ENCODE peak calls at places on chromosomes 5 and 9, in seven cellular contexts. G is B cell, Z is choroid plexus epithelial cell, J is cardiac muscle cell, H is WERI-Rb-1, T is body of pancreas, W is left lung. F is an unnamed sample.

GRCh38 chr9:114130141-114130540 is 25.2 kb upstream of the COL27A1 start:
- DNase-seq in G (no peak), Z (no peak), J (no peak), H (no peak), T (no peak), W (no peak), F (no peak)

GRCh38 chr9:71675857-71676165 is 92.5 kb downstream of the CEMIP2 start:
- DNase-seq in G (no peak), Z (no peak), J (no peak), H (no peak), T (no peak), W (no peak), F (no peak)

GRCh38 chr9:129386812-129387177 is 208.7 kb upstream of the IER5L start:
- DNase-seq in G (no peak), Z (no peak), J (no peak), H (no peak), T (no peak), W (no peak), F (no peak)

GRCh38 chr9:15298362-15298761 is 8.7 kb downstream of the TTC39B start:
- DNase-seq in G (no peak), Z (no peak), J (no peak), H (no peak), T (no peak), W (no peak), F (no peak)

GRCh38 chr5:9627541-9627940 is 2.6 kb downstream of the TAS2R1 start:
- DNase-seq in G (no peak), Z (no peak), J (no peak), H (no peak), T (no peak), W (no peak), F (no peak)

GRCh38 chr5:141835928-141836667 is 42.1 kb downstream of the PCDH1 start:
- DNase-seq in G (no peak), Z (peak; percentile 63), J (no peak), H (no peak), T (no peak), W (no peak), F (no peak)

GRCh38 chr9:137064027-137064879 is 6.1 kb downstream of the SAPCD2 start:
- DNase-seq in G (peak; percentile 69), Z (peak; percentile 43), J (peak; percentile 67), H (peak; percentile 78), T (peak; percentile 74), W (no peak), F (peak; percentile 76)

GRCh38 chr9:10252174-10252573 is 360.6 kb downstream of the PTPRD start:
- DNase-seq in G (no peak), Z (peak; percentile 32), J (no peak), H (no peak), T (peak; percentile 32), W (no peak), F (no peak)

GRCh38 chr5:79235222-79235577 is 731 bp upstream of the JMY start:
- DNase-seq in G (no peak), Z (peak; percentile 71), J (no peak), H (no peak), T (no peak), W (no peak), F (peak; percentile 60)

GRCh38 chr9:715310-715709 is 126.2 kb upstream of the DMRT1 start:
- DNase-seq in G (no peak), Z (peak; percentile 23), J (no peak), H (no peak), T (no peak), W (no peak), F (no peak)

GRCh38 chr5:136200130-136200529 is 7.2 kb upstream of the SMIM32 start:
- DNase-seq in G (no peak), Z (no peak), J (no peak), H (no peak), T (no peak), W (no peak), F (no peak)

GRCh38 chr5:65837139-65837538 is 89.2 kb upstream of the ERBIN start:
- DNase-seq in G (no peak), Z (peak; percentile 84), J (no peak), H (no peak), T (no peak), W (no peak), F (no peak)

GRCh38 chr5:116766470-116766947 is 191.9 kb upstream of the SEMA6A start:
- DNase-seq in G (no peak), Z (peak; percentile 98), J (no peak), H (no peak), T (peak; percentile 11), W (no peak), F (peak; percentile 50)

GRCh38 chr5:6711409-6712135 is 1.7 kb upstream of the TENT4A start:
- DNase-seq in G (no peak), Z (no peak), J (no peak), H (no peak), T (no peak), W (no peak), F (no peak)

GRCh38 chr5:176420972-176421544 is 4.7 kb upstream of the CLTB start:
- DNase-seq in G (no peak), Z (no peak), J (no peak), H (no peak), T (no peak), W (no peak), F (no peak)

GRCh38 chr9:97802276-97802675 is 50.8 kb upstream of the FOXE1 start:
- DNase-seq in G (no peak), Z (peak; percentile 58), J (no peak), H (no peak), T (no peak), W (no peak), F (no peak)

GRCh38 chr5:76785493-76785892 is 33.3 kb upstream of the F2RL1 start:
- DNase-seq in G (no peak), Z (peak; percentile 37), J (no peak), H (no peak), T (no peak), W (no peak), F (no peak)

DNA sequence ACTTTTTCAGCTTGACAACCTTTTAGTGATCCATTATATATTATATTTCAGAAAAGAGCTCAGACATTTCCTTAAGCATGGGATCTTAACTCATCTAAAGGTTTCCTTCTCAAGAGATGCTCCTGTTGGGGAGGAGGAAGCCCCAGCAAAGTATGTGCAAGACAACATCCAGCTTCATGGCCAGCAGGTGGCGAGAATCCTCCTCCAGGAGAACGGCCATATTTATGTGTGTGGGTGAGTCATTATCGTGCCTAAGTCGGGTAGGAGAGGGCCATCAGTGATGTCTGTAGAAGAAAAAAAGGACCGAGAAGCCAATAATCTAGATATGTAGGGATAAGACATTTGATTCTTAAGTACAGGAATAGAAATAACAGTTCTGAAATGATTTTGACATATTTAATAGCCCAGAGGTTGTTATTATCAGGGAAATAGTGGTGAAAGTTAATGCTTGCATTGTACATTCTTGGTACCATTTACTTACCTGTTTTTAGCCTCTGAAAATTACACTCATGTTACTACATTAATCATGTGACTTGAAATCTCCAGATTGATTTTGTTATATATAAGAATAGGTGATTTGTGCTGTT is 28.2 kb downstream of the MTRR start:
- DNase-seq in G (no peak), Z (peak; percentile 76), J (peak; percentile 10), H (peak; percentile 60), T (peak; percentile 15), W (no peak), F (no peak)
- TF ChIP-seq CTCF in G (peak; percentile 28), Z (peak; percentile 75), J (peak; percentile 32), H (peak; percentile 60), T (peak; percentile 10), W (no peak), F (peak; percentile 16)

GRCh38 chr5:3602713-3603502 is 7.3 kb downstream of the IRX1 start:
- DNase-seq in G (no peak), Z (peak; percentile 7), J (peak; percentile 68), H (peak; percentile 63), T (peak; percentile 52), W (no peak), F (peak; percentile 17)
- TF ChIP-seq CTCF in G (no peak), Z (peak; percentile 40), J (peak; percentile 53), H (peak; percentile 91), T (peak; percentile 37), W (peak; percentile 42), F (peak; percentile 10)

DNA sequence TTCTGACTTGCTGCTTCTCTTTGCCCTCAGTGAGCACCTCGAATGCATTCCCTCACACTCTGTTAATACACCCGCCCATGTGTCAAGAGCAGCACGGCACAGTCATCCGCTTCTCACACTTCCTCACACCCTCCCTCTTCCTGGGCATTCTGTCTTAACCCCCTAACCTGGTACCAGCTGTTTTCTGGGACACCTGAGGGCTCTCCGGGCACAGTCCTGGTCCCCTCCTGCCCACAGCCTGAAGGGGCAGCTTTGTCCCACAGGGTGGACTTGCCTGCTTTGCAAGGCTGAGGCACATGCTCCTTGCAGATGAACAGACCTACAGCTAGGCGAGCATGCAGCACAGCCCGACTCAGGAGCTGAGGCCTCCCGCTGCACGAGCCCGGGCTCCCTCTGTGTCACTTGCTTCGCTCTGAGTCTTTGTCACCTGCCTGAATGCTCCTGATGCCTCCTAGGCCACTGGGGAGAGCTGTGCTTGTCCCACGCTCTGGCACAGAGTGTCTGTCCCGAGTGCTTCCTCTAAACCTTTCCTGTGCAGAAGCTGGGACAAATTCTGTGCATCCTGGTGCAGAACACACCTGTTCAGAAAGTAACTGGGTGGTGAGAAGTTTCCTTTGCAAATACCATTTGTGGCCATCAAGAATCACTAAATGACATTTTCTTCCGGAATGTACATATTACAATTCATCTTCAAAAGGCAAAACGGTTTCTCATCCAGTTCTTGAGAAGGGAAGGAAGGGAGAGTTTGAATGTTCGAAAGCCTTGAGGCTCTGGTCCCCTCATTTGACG is 47.8 kb downstream of the AHRR start:
- DNase-seq in G (peak; percentile 46), Z (no peak), J (no peak), H (no peak), T (no peak), W (no peak), F (no peak)
- TF ChIP-seq CTCF in G (no peak), Z (no peak), J (no peak), H (no peak), T (no peak), W (no peak), F (no peak)

GRCh38 chr5:67165524-67166459 is 30.8 kb downstream of the CD180 start:
- DNase-seq in G (peak; percentile 83), Z (peak; percentile 90), J (peak; percentile 84), H (peak; percentile 26), T (peak; percentile 84), W (peak; percentile 90), F (peak; percentile 90)
- TF ChIP-seq CTCF in G (peak; percentile 80), Z (peak; percentile 91), J (peak; percentile 81), H (peak; percentile 50), T (peak; percentile 68), W (peak; percentile 62), F (peak; percentile 84)

DNA sequence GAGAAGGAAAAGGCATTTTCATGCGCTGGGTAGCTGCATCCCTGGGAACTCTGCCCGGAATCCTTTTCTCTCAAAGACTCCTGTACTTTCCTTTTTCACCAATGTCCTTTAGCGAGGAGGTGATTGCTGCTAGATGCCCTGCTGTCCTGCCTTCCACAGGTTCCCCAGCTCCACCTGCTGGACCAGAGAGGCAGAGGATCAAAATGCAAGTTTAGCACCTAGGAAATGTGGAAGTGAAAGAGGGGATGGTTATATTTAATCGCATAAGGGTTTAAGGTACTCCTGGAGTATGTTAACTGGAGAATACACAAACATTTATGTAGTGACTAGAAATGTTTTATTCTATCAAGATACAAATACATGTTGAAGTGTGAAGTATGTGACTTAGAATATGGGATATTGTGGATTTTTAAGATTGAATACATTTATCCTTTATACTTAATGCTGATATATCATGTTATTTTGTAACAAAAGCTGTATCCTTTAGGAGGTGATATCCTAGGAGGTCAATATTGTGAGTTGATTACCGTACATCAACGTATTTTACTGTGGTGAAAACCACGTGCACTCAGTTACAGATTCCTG is 145.8 kb downstream of the ARHGAP26 start:
- DNase-seq in G (peak; percentile 25), Z (peak; percentile 67), J (peak; percentile 55), H (peak; percentile 78), T (peak; percentile 72), W (peak; percentile 41), F (peak; percentile 26)
- TF ChIP-seq CTCF in G (peak; percentile 36), Z (peak; percentile 87), J (peak; percentile 49), H (peak; percentile 75), T (peak; percentile 41), W (peak; percentile 33), F (peak; percentile 56)